ENCODE peak calls at places on chromosome 7, in eight cellular contexts. X is left ventricle myocardium inferior; R is pons; J is NCI-H82; Y is thoracic aorta; C is mucosa of descending colon; V is A549; A is stimulated activated naive B cell treated with anti-CD40 and anti-IgM and Interleukin-4, amounts not matched to agents 10 μg/mL and 1 μg/mL and 100 μg/mL, for 72 hours. K is an unnamed sample.

GRCh38 chr7:122384528-122384927 is 80.0 kb upstream of the FEZF1 start:
- DNase-seq in R (no peak), Y (no peak), X (no peak), V (no peak), A (no peak), C (no peak), J (no peak), K (no peak)

GRCh38 chr7:140541513-140542192 is 62.3 kb upstream of the MKRN1 start:
- DNase-seq in Y (no peak), A (no peak), C (peak; percentile 62), V (peak; percentile 95), X (peak; percentile 63), R (no peak), J (peak; percentile 97), K (peak; percentile 63)

GRCh38 chr7:55086413-55087201 is 67.8 kb downstream of the EGFR start:
- DNase-seq in X (no peak), A (peak; percentile 71), J (no peak), R (no peak), V (no peak), C (no peak), Y (no peak), K (no peak)

GRCh38 chr7:158685727-158686126 is 18.9 kb downstream of the NCAPG2 start:
- DNase-seq in A (no peak), R (no peak), J (no peak), X (no peak), V (no peak), Y (no peak), C (no peak), K (no peak)

GRCh38 chr7:14207154-14207553 is 217.7 kb upstream of the ETV1 start:
- DNase-seq in Y (no peak), V (no peak), A (no peak), C (no peak), J (peak; percentile 12), R (no peak), X (no peak), K (no peak)

GRCh38 chr7:140677496-140677895 is 4.8 kb downstream of the ADCK2 start:
- DNase-seq in R (no peak), J (no peak), X (no peak), V (no peak), C (no peak), A (no peak), Y (no peak), K (no peak)

GRCh38 chr7:46786221-46786951 is 795.5 kb downstream of the TNS3 start:
- DNase-seq in C (no peak), X (no peak), R (no peak), Y (no peak), A (no peak), J (no peak), V (no peak), K (no peak)

GRCh38 chr7:140008755-140009610 is 53.8 kb downstream of the PARP12 start:
- DNase-seq in R (no peak), Y (no peak), V (no peak), A (no peak), C (no peak), X (no peak), J (no peak), K (no peak)

GRCh38 chr7:101614939-101615302 is 14.2 kb downstream of the MYL10 start:
- DNase-seq in X (no peak), R (no peak), V (no peak), A (no peak), C (peak; percentile 34), Y (peak; percentile 40), J (no peak), K (no peak)

GRCh38 chr7:132117181-132117580 is 459.1 kb downstream of the PLXNA4 start:
- DNase-seq in R (no peak), A (no peak), Y (no peak), C (no peak), V (peak; percentile 97), J (no peak), X (no peak), K (no peak)

GRCh38 chr7:490461-491291 is 29.0 kb downstream of the PDGFA start:
- DNase-seq in V (no peak), J (no peak), C (peak; percentile 12), Y (no peak), X (peak; percentile 9), A (peak; percentile 25), R (no peak), K (no peak)

GRCh38 chr7:925601-926000 is 28.9 kb downstream of the ADAP1 start:
- DNase-seq in Y (no peak), V (no peak), R (no peak), J (no peak), A (no peak), X (peak; percentile 22), C (peak; percentile 80), K (no peak)

GRCh38 chr7:22364023-22364422 is 7.1 kb upstream of the RAPGEF5 start:
- DNase-seq in A (no peak), J (peak; percentile 66), V (no peak), R (no peak), X (no peak), C (no peak), Y (no peak), K (no peak)

GRCh38 chr7:37208528-37208927 is 240.1 kb downstream of the ELMO1 start:
- DNase-seq in J (peak; percentile 68), C (no peak), R (peak; percentile 98), X (peak; percentile 44), V (peak; percentile 25), A (no peak), Y (peak; percentile 29), K (no peak)

GRCh38 chr7:98409843-98410242 is 9.0 kb upstream of the BAIAP2L1 start:
- DNase-seq in X (no peak), J (no peak), A (no peak), C (no peak), V (no peak), Y (no peak), R (no peak), K (no peak)

GRCh38 chr7:151844080-151844827 is 32.7 kb downstream of the PRKAG2 start:
- DNase-seq in J (no peak), X (peak; percentile 6), Y (no peak), A (no peak), R (no peak), V (peak; percentile 80), C (no peak), K (no peak)

GRCh38 chr7:70189261-70189660 is 591.0 kb downstream of the AUTS2 start:
- DNase-seq in X (no peak), J (no peak), Y (no peak), R (no peak), V (no peak), C (no peak), A (no peak), K (no peak)

GRCh38 chr7:151793991-151794507 is 82.9 kb downstream of the PRKAG2 start:
- DNase-seq in X (peak; percentile 19), C (peak; percentile 31), A (no peak), Y (no peak), J (no peak), V (no peak), R (no peak), K (no peak)

GRCh38 chr7:150999497-151000225 is 8.8 kb downstream of the NOS3 start:
- DNase-seq in J (no peak), X (no peak), Y (no peak), V (no peak), R (no peak), A (no peak), C (no peak), K (no peak)

GRCh38 chr7:142689439-142690168 is 59.7 kb upstream of the PRSS1 start:
- DNase-seq in V (no peak), J (peak; percentile 89), X (no peak), R (no peak), A (no peak), C (no peak), Y (no peak), K (no peak)

GRCh38 chr7:92588561-92588960 is 1.6 kb downstream of the FAM133B start:
- DNase-seq in V (no peak), X (no peak), C (no peak), J (peak; percentile 9), R (no peak), A (no peak), Y (no peak), K (no peak)

GRCh38 chr7:121020652-121021051 is 32.1 kb downstream of the CPED1 start:
- DNase-seq in R (no peak), V (no peak), C (no peak), X (no peak), J (no peak), A (no peak), Y (no peak), K (peak; percentile 11)

GRCh38 chr7:4025694-4026615 is 656.1 kb upstream of the FOXK1 start:
- DNase-seq in Y (no peak), V (no peak), X (no peak), A (no peak), R (no peak), C (no peak), J (no peak), K (no peak)

GRCh38 chr7:668139-668871 is 58.2 kb upstream of the DNAAF5 start:
- DNase-seq in C (peak; percentile 26), V (no peak), Y (no peak), A (no peak), J (no peak), R (no peak), X (no peak), K (no peak)

GRCh38 chr7:29807179-29807841 is 1.0 kb downstream of the WIPF3 start:
- DNase-seq in R (peak; percentile 7), X (peak; percentile 48), C (peak; percentile 65), J (no peak), V (peak; percentile 58), A (no peak), Y (no peak), K (no peak)

GRCh38 chr7:128427289-128427891 is 17.6 kb upstream of the IMPDH1 start:
- DNase-seq in A (no peak), V (no peak), Y (no peak), R (peak; percentile 74), X (no peak), C (no peak), J (peak; percentile 87), K (no peak)

GRCh38 chr7:69739182-69739581 is 140.9 kb downstream of the AUTS2 start:
- DNase-seq in X (no peak), C (no peak), Y (no peak), V (no peak), J (peak; percentile 37), R (no peak), A (peak; percentile 83), K (no peak)

GRCh38 chr7:158587425-158588084 is at the start of gene PTPRN2:
- DNase-seq in Y (no peak), J (peak; percentile 65), X (peak; percentile 59), C (peak; percentile 87), A (no peak), V (peak; percentile 58), R (peak; percentile 29), K (no peak)

GRCh38 chr7:42745357-42746022 is 166.4 kb downstream of the C7orf25 start:
- DNase-seq in A (peak; percentile 1), C (no peak), Y (peak; percentile 13), R (no peak), V (peak; percentile 24), X (peak; percentile 34), J (peak; percentile 45), K (no peak)

GRCh38 chr7:95808396-95808795 is 36.0 kb downstream of the DYNC1I1 start:
- DNase-seq in X (no peak), Y (no peak), C (no peak), A (no peak), V (no peak), J (no peak), R (no peak), K (no peak)

GRCh38 chr7:14691597-14692203 is 210.9 kb downstream of the DGKB start:
- DNase-seq in A (peak; percentile 4), C (peak; percentile 37), X (peak; percentile 49), V (no peak), Y (no peak), J (peak; percentile 62), R (peak; percentile 53), K (peak; percentile 40)

GRCh38 chr7:107995184-107996071 is 7.5 kb downstream of the LAMB1 start:
- DNase-seq in C (no peak), R (peak; percentile 26), A (no peak), J (no peak), X (no peak), V (peak; percentile 49), Y (no peak), K (peak; percentile 91)

GRCh38 chr7:71255537-71256178 is 123.7 kb downstream of the GALNT17 start:
- DNase-seq in C (no peak), A (no peak), J (no peak), X (no peak), R (no peak), V (no peak), Y (no peak), K (no peak)

GRCh38 chr7:108568801-108569380 is 615 bp downstream of the THAP5 start:
- DNase-seq in V (peak; percentile 6), R (no peak), Y (no peak), X (no peak), J (no peak), A (no peak), C (no peak), K (no peak)

K was measured in SW 1271.